ENCODE peak calls at places on chromosomes 3 and 15, in nine cellular contexts. P is choroid plexus epithelial cell, B is breast epithelium, O is HFFc6, M is endodermal cell, Q is body of pancreas, T is GM12865, R is foreskin keratinocyte, C is GM23338. U is an unnamed sample.

GRCh38 chr3:45498532-45498931 is 96.0 kb upstream of the LIMD1 start:
- DNase-seq in P (no peak), B (no peak), O (no peak), M (peak), Q (no peak), T (no peak), R (no peak), C (peak), U (no peak)

GRCh38 chr15:37931321-37931720 is 3.1 kb upstream of the TMCO5A start:
- DNase-seq in P (no peak), B (no peak), O (no peak), M (no peak), Q (no peak), T (no peak), R (no peak), C (no peak), U (no peak)

GRCh38 chr3:183281126-183281797 is 28.2 kb downstream of the B3GNT5 start:
- DNase-seq in P (no peak), B (no peak), O (no peak), M (no peak), Q (no peak), T (no peak), R (no peak), C (no peak), U (no peak)

GRCh38 chr3:140023616-140024530 is 88.9 kb downstream of the CLSTN2 start:
- DNase-seq in P (peak), B (no peak), O (no peak), M (no peak), Q (no peak), T (no peak), R (no peak), C (no peak), U (no peak)

GRCh38 chr3:56976666-56977560 is 83.6 kb upstream of the SPATA12 start:
- DNase-seq in P (peak), B (no peak), O (peak), M (no peak), Q (no peak), T (no peak), R (no peak), C (peak), U (no peak)

GRCh38 chr15:101068961-101069734 is 150.0 kb downstream of the LRRK1 start:
- DNase-seq in P (peak), B (no peak), O (peak), M (peak), Q (no peak), T (no peak), R (peak), C (peak), U (no peak)

GRCh38 chr15:82858932-82859331 is 49.5 kb downstream of the WHAMM start:
- DNase-seq in P (no peak), B (no peak), O (no peak), M (no peak), Q (no peak), T (no peak), R (no peak), C (no peak), U (no peak)

GRCh38 chr15:32667321-32667720 is 25.8 kb downstream of the SCG5 start:
- DNase-seq in P (no peak), B (no peak), O (no peak), M (no peak), Q (no peak), T (no peak), R (no peak), C (no peak), U (no peak)

GRCh38 chr3:127929818-127930217 is 14.8 kb downstream of the KBTBD12 start:
- DNase-seq in P (no peak), B (no peak), O (no peak), M (no peak), Q (no peak), T (no peak), R (no peak), C (no peak), U (no peak)

GRCh38 chr3:42529463-42529862 is 27.0 kb downstream of the VIPR1 start:
- DNase-seq in P (no peak), B (no peak), O (no peak), M (no peak), Q (peak), T (no peak), R (no peak), C (no peak), U (no peak)

GRCh38 chr3:156311431-156311830 is 191.1 kb downstream of the KCNAB1 start:
- DNase-seq in P (no peak), B (no peak), O (no peak), M (peak), Q (no peak), T (no peak), R (no peak), C (peak), U (no peak)

GRCh38 chr15:86772369-86773059 is 692.8 kb downstream of the AGBL1 start:
- DNase-seq in P (peak), B (no peak), O (no peak), M (no peak), Q (no peak), T (no peak), R (no peak), C (no peak), U (no peak)

GRCh38 chr3:193061157-193061556 is 143.5 kb upstream of the MB21D2 start:
- DNase-seq in P (no peak), B (no peak), O (no peak), M (no peak), Q (no peak), T (no peak), R (no peak), C (no peak), U (no peak)

GRCh38 chr15:45402955-45403892 is 24.9 kb upstream of the GATM start:
- DNase-seq in P (peak), B (peak), O (peak), M (peak), Q (peak), T (peak), R (no peak), C (peak), U (no peak)

GRCh38 chr3:113825090-113825489 is 13.5 kb upstream of the GRAMD1C start:
- DNase-seq in P (peak), B (no peak), O (no peak), M (peak), Q (no peak), T (peak), R (peak), C (peak), U (no peak)

GRCh38 chr3:160601288-160601687 is 35.9 kb upstream of the KPNA4 start:
- DNase-seq in P (peak), B (no peak), O (no peak), M (no peak), Q (no peak), T (no peak), R (no peak), C (no peak), U (no peak)

GRCh38 chr3:157294444-157294843 is 134.5 kb upstream of the CCNL1 start:
- DNase-seq in P (peak), B (no peak), O (no peak), M (no peak), Q (no peak), T (peak), R (no peak), C (no peak), U (no peak)

GRCh38 chr3:79369306-79369705 is 398.5 kb downstream of the ROBO1 start:
- DNase-seq in P (peak), B (no peak), O (peak), M (no peak), Q (no peak), T (no peak), R (no peak), C (peak), U (no peak)
- TF ChIP-seq CTCF in P (peak), B (no peak), O (peak), M (peak), Q (no peak), T (no peak), R (peak), C (peak), U (no peak)

GRCh38 chr3:153290278-153291015 is 128.4 kb downstream of the RAP2B start:
- DNase-seq in P (peak), B (no peak), O (no peak), M (no peak), Q (no peak), T (no peak), R (no peak), C (no peak), U (no peak)

GRCh38 chr3:153287017-153287416 is 125.0 kb downstream of the RAP2B start:
- DNase-seq in P (no peak), B (no peak), O (no peak), M (no peak), Q (no peak), T (no peak), R (peak), C (no peak), U (no peak)

GRCh38 chr3:153293222-153293621 is 131.2 kb downstream of the RAP2B start:
- DNase-seq in P (peak), B (no peak), O (peak), M (no peak), Q (no peak), T (no peak), R (no peak), C (no peak), U (no peak)

GRCh38 chr3:153289334-153289808 is 127.3 kb downstream of the RAP2B start:
- DNase-seq in P (peak), B (no peak), O (peak), M (no peak), Q (no peak), T (no peak), R (no peak), C (no peak), U (no peak)

DNA sequence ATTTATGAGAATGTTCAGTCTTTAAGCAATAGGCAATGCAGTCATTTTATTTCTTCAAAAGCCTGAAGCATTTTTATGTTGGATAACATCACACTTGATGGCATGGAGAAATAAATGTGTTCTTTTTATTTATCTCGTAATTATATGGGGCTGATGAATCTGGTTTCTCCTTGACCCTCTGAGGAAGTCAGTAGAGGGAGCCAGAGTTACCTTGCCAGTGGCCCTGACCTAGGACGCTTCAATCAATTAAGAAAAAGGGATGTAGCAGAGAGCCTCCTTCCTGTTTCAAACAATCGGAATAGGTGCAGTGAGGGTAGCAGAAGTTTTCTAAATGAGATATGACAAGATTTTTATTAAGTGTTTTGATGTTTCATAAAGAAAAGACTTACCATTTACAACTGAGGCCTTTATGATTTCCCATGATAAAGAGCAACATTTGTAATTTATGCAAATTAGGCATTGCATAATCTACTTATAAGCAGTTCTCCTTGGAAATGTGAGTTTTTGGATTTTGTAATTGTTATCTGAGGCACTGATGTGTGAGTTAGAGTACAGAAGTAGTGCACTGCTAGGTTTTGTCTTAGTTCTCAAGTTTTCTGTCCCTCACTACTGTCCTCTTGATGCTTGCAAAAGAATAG is 129.1 kb downstream of the RAP2B start:
- DNase-seq in P (peak), B (no peak), O (peak), M (peak), Q (no peak), T (peak), R (no peak), C (peak), U (no peak)
- TF ChIP-seq CTCF in P (peak), B (no peak), O (peak), M (peak), Q (no peak), T (no peak), R (peak), C (peak), U (no peak)

DNA sequence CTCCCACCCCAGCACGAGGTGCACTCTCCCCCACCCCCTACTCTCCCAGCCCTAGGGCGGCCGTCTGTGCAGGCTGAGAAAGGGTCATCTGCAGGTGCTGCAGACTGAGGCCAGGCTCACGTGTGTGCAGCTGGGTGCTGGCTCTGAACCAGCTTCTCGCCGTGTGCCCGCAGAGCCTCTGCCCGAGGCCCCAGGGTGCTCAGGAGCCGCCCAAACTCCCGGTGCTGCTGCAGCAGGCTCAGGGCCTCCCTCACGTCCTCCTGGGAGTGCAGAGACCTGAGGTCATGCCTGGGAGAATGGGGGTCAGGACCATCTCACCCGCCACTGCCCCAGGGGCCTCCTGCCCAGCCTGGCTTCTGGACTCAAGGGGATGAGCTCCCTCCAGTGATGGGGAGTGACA is 17.2 kb downstream of the SPTBN5 start:
- DNase-seq in P (no peak), B (no peak), O (no peak), M (no peak), Q (no peak), T (no peak), R (no peak), C (no peak), U (no peak)
- TF ChIP-seq CTCF in P (no peak), B (no peak), O (no peak), M (no peak), Q (no peak), T (no peak), R (no peak), C (no peak), U (no peak)

GRCh38 chr3:13253208-13253937 is 166.7 kb downstream of the NUP210 start:
- DNase-seq in P (no peak), B (no peak), O (no peak), M (no peak), Q (no peak), T (no peak), R (no peak), C (no peak), U (no peak)

GRCh38 chr3:13249630-13250395 is 170.3 kb downstream of the NUP210 start:
- DNase-seq in P (no peak), B (no peak), O (no peak), M (no peak), Q (no peak), T (no peak), R (no peak), C (no peak), U (no peak)

GRCh38 chr3:13254028-13254951 is 165.8 kb downstream of the NUP210 start:
- DNase-seq in P (no peak), B (no peak), O (no peak), M (no peak), Q (no peak), T (no peak), R (no peak), C (no peak), U (no peak)

GRCh38 chr3:13251166-13251892 is 168.8 kb downstream of the NUP210 start:
- DNase-seq in P (no peak), B (no peak), O (no peak), M (no peak), Q (no peak), T (no peak), R (no peak), C (no peak), U (no peak)

GRCh38 chr3:13252207-13252606 is 167.9 kb downstream of the NUP210 start:
- DNase-seq in P (no peak), B (no peak), O (no peak), M (no peak), Q (no peak), T (no peak), R (no peak), C (no peak), U (no peak)
- TF ChIP-seq CTCF in P (no peak), B (no peak), O (no peak), M (no peak), Q (no peak), T (no peak), R (no peak), C (no peak), U (no peak)

GRCh38 chr15:64148168-64148567 is 3.4 kb upstream of the SNX22 start:
- DNase-seq in P (no peak), B (no peak), O (no peak), M (no peak), Q (no peak), T (no peak), R (no peak), C (no peak), U (no peak)

GRCh38 chr15:64150236-64150578 is 1.3 kb upstream of the SNX22 start:
- DNase-seq in P (no peak), B (no peak), O (no peak), M (peak), Q (no peak), T (no peak), R (no peak), C (no peak), U (no peak)

GRCh38 chr15:64151727-64152506 is at the start of gene SNX22:
- DNase-seq in P (no peak), B (no peak), O (no peak), M (no peak), Q (peak), T (peak), R (no peak), C (peak), U (no peak)

GRCh38 chr15:64148581-64148980 is 3.0 kb upstream of the SNX22 start:
- DNase-seq in P (no peak), B (no peak), O (no peak), M (no peak), Q (no peak), T (no peak), R (no peak), C (no peak), U (no peak)

GRCh38 chr15:64149424-64150235 is 1.9 kb upstream of the SNX22 start:
- DNase-seq in P (no peak), B (no peak), O (peak), M (peak), Q (no peak), T (peak), R (no peak), C (peak), U (no peak)
- TF ChIP-seq CTCF in P (peak), B (no peak), O (peak), M (peak), Q (no peak), T (no peak), R (peak), C (peak), U (no peak)

GRCh38 chr15:62474021-62474770 is 309.1 kb upstream of the C2CD4B start:
- DNase-seq in P (no peak), B (no peak), O (no peak), M (no peak), Q (no peak), T (no peak), R (no peak), C (no peak), U (no peak)

GRCh38 chr15:62475595-62475994 is 310.5 kb upstream of the C2CD4B start:
- DNase-seq in P (no peak), B (no peak), O (no peak), M (no peak), Q (no peak), T (no peak), R (no peak), C (no peak), U (no peak)

GRCh38 chr15:62476163-62476562 is 311.1 kb upstream of the C2CD4B start:
- DNase-seq in P (no peak), B (no peak), O (no peak), M (no peak), Q (no peak), T (no peak), R (no peak), C (no peak), U (no peak)

GRCh38 chr15:62472616-62473299 is 307.7 kb upstream of the C2CD4B start:
- DNase-seq in P (no peak), B (peak), O (peak), M (no peak), Q (no peak), T (peak), R (no peak), C (no peak), U (no peak)

GRCh38 chr15:62474771-62475124 is 309.7 kb upstream of the C2CD4B start:
- DNase-seq in P (no peak), B (no peak), O (peak), M (no peak), Q (no peak), T (no peak), R (no peak), C (peak), U (no peak)
- TF ChIP-seq CTCF in P (no peak), B (no peak), O (no peak), M (no peak), Q (no peak), T (no peak), R (no peak), C (no peak), U (no peak)

U was measured in omental fat pad.